ENCODE peak calls at places on chromosomes 3 and 15, in six cellular contexts. One of them, this sample, is unnamed.

GRCh38 chr3:83823095-83823494 is 1135.7 kb upstream of the CADM2 start:
- DNase-seq in foreskin keratinocyte: no peak
- DNase-seq in NCI-H345: no peak
- DNase-seq in D341Med: no peak
- DNase-seq in lower lobe of right lung: no peak
- DNase-seq in hepatocyte: no peak
- DNase-seq in this sample: no peak

GRCh38 chr3:156723182-156723619 is 48.8 kb downstream of the TIPARP start:
- DNase-seq in NCI-H345: no peak
- DNase-seq in foreskin keratinocyte: peak; percentile 50
- DNase-seq in D341Med: no peak
- DNase-seq in lower lobe of right lung: no peak
- DNase-seq in hepatocyte: no peak
- DNase-seq in this sample: no peak

GRCh38 chr3:39990532-39990931 is 181.1 kb downstream of the MYRIP start:
- DNase-seq in D341Med: peak; percentile 55
- DNase-seq in foreskin keratinocyte: peak; percentile 58
- DNase-seq in hepatocyte: peak; percentile 58
- DNase-seq in NCI-H345: peak; percentile 25
- DNase-seq in lower lobe of right lung: no peak
- DNase-seq in this sample: no peak

GRCh38 chr3:58249358-58250092 is 11.9 kb downstream of the ABHD6 start:
- DNase-seq in lower lobe of right lung: no peak
- DNase-seq in NCI-H345: no peak
- DNase-seq in hepatocyte: peak; percentile 61
- DNase-seq in foreskin keratinocyte: no peak
- DNase-seq in D341Med: no peak
- DNase-seq in this sample: no peak

GRCh38 chr3:23884481-23884880 is 32.3 kb downstream of the NKIRAS1 start:
- DNase-seq in NCI-H345: no peak
- DNase-seq in lower lobe of right lung: no peak
- DNase-seq in foreskin keratinocyte: no peak
- DNase-seq in D341Med: no peak
- DNase-seq in hepatocyte: no peak
- DNase-seq in this sample: no peak

GRCh38 chr15:50071551-50072258 is 47.3 kb downstream of the ATP8B4 start:
- DNase-seq in lower lobe of right lung: no peak
- DNase-seq in foreskin keratinocyte: no peak
- DNase-seq in NCI-H345: no peak
- DNase-seq in D341Med: peak; percentile 54
- DNase-seq in hepatocyte: no peak
- DNase-seq in this sample: peak; percentile 81

GRCh38 chr3:117084739-117085270 is 375.2 kb downstream of the TUSC7 start:
- DNase-seq in foreskin keratinocyte: no peak
- DNase-seq in D341Med: no peak
- DNase-seq in lower lobe of right lung: no peak
- DNase-seq in NCI-H345: no peak
- DNase-seq in hepatocyte: no peak
- DNase-seq in this sample: no peak

GRCh38 chr15:62975515-62975914 is 67.0 kb upstream of the TPM1 start:
- DNase-seq in lower lobe of right lung: no peak
- DNase-seq in foreskin keratinocyte: no peak
- DNase-seq in NCI-H345: no peak
- DNase-seq in hepatocyte: no peak
- DNase-seq in D341Med: no peak
- DNase-seq in this sample: no peak

GRCh38 chr3:11820540-11821041 is 26.1 kb downstream of the TAMM41 start:
- DNase-seq in D341Med: no peak
- DNase-seq in lower lobe of right lung: no peak
- DNase-seq in foreskin keratinocyte: peak; percentile 9
- DNase-seq in NCI-H345: no peak
- DNase-seq in hepatocyte: no peak
- DNase-seq in this sample: no peak

GRCh38 chr3:191328963-191329653 is at the start of gene CCDC50:
- DNase-seq in hepatocyte: peak; percentile 90
- DNase-seq in lower lobe of right lung: peak; percentile 91
- DNase-seq in foreskin keratinocyte: peak; percentile 50
- DNase-seq in D341Med: peak; percentile 88
- DNase-seq in NCI-H345: peak; percentile 83
- DNase-seq in this sample: peak; percentile 62

GRCh38 chr3:127711021-127711420 is 38.3 kb downstream of the ABTB1 start:
- DNase-seq in foreskin keratinocyte: no peak
- DNase-seq in D341Med: no peak
- DNase-seq in NCI-H345: no peak
- DNase-seq in lower lobe of right lung: no peak
- DNase-seq in hepatocyte: no peak
- DNase-seq in this sample: no peak

GRCh38 chr3:115562636-115563267 is 60.6 kb upstream of the GAP43 start:
- DNase-seq in lower lobe of right lung: no peak
- DNase-seq in D341Med: no peak
- DNase-seq in foreskin keratinocyte: no peak
- DNase-seq in NCI-H345: no peak
- DNase-seq in hepatocyte: no peak
- DNase-seq in this sample: no peak

GRCh38 chr15:63998489-63998888 is 47.8 kb downstream of the DAPK2 start:
- DNase-seq in foreskin keratinocyte: no peak
- DNase-seq in NCI-H345: no peak
- DNase-seq in hepatocyte: no peak
- DNase-seq in D341Med: no peak
- DNase-seq in lower lobe of right lung: no peak
- DNase-seq in this sample: no peak

GRCh38 chr3:180048840-180049239 is 12.1 kb upstream of the PEX5L start:
- DNase-seq in NCI-H345: peak; percentile 29
- DNase-seq in hepatocyte: peak; percentile 12
- DNase-seq in lower lobe of right lung: no peak
- DNase-seq in foreskin keratinocyte: peak; percentile 40
- DNase-seq in D341Med: no peak
- DNase-seq in this sample: no peak

GRCh38 chr3:39279745-39280517 is at the start of gene CX3CR1:
- DNase-seq in hepatocyte: no peak
- DNase-seq in NCI-H345: no peak
- DNase-seq in foreskin keratinocyte: no peak
- DNase-seq in lower lobe of right lung: no peak
- DNase-seq in D341Med: no peak
- DNase-seq in this sample: no peak

GRCh38 chr3:112671930-112672715 is 31.2 kb upstream of the CCDC80 start:
- DNase-seq in hepatocyte: peak; percentile 49
- DNase-seq in D341Med: no peak
- DNase-seq in NCI-H345: peak; percentile 7
- DNase-seq in foreskin keratinocyte: no peak
- DNase-seq in lower lobe of right lung: no peak
- DNase-seq in this sample: no peak

GRCh38 chr3:48655586-48655985 is 7.1 kb downstream of the CELSR3 start:
- DNase-seq in D341Med: no peak
- DNase-seq in hepatocyte: no peak
- DNase-seq in NCI-H345: no peak
- DNase-seq in lower lobe of right lung: peak; percentile 67
- DNase-seq in foreskin keratinocyte: no peak
- DNase-seq in this sample: no peak

GRCh38 chr15:39595621-39596221 is 14.8 kb downstream of the THBS1 start:
- DNase-seq in NCI-H345: no peak
- DNase-seq in hepatocyte: no peak
- DNase-seq in lower lobe of right lung: no peak
- DNase-seq in D341Med: no peak
- DNase-seq in foreskin keratinocyte: no peak
- DNase-seq in this sample: no peak

GRCh38 chr3:7707192-7707591 is 794.4 kb upstream of the LMCD1 start:
- DNase-seq in foreskin keratinocyte: no peak
- DNase-seq in D341Med: no peak
- DNase-seq in hepatocyte: no peak
- DNase-seq in NCI-H345: no peak
- DNase-seq in lower lobe of right lung: peak; percentile 47
- DNase-seq in this sample: no peak

GRCh38 chr3:122598556-122598955 is 21.1 kb downstream of the PARP15 start:
- DNase-seq in lower lobe of right lung: no peak
- DNase-seq in hepatocyte: no peak
- DNase-seq in NCI-H345: no peak
- DNase-seq in D341Med: no peak
- DNase-seq in foreskin keratinocyte: no peak
- DNase-seq in this sample: no peak

GRCh38 chr3:127368186-127369032 is 80.6 kb upstream of the PRR20G start:
- DNase-seq in hepatocyte: no peak
- DNase-seq in NCI-H345: peak; percentile 62
- DNase-seq in D341Med: peak; percentile 20
- DNase-seq in lower lobe of right lung: no peak
- DNase-seq in foreskin keratinocyte: no peak
- DNase-seq in this sample: no peak

GRCh38 chr3:123113889-123114450 is 47.1 kb downstream of the PDIA5 start:
- DNase-seq in D341Med: no peak
- DNase-seq in hepatocyte: no peak
- DNase-seq in lower lobe of right lung: no peak
- DNase-seq in foreskin keratinocyte: no peak
- DNase-seq in NCI-H345: no peak
- DNase-seq in this sample: no peak

GRCh38 chr3:38652934-38653333 is 3.4 kb upstream of the SCN5A start:
- DNase-seq in NCI-H345: no peak
- DNase-seq in D341Med: no peak
- DNase-seq in lower lobe of right lung: no peak
- DNase-seq in foreskin keratinocyte: no peak
- DNase-seq in hepatocyte: no peak
- DNase-seq in this sample: no peak

GRCh38 chr15:76057332-76058000 is 2.3 kb upstream of the TMEM266 start:
- DNase-seq in lower lobe of right lung: no peak
- DNase-seq in D341Med: no peak
- DNase-seq in NCI-H345: peak; percentile 3
- DNase-seq in hepatocyte: peak; percentile 68
- DNase-seq in foreskin keratinocyte: no peak
- DNase-seq in this sample: no peak

GRCh38 chr3:127822836-127823589 is 698 bp upstream of the MGLL start:
- DNase-seq in hepatocyte: peak; percentile 64
- DNase-seq in foreskin keratinocyte: no peak
- DNase-seq in NCI-H345: peak; percentile 15
- DNase-seq in lower lobe of right lung: peak; percentile 80
- DNase-seq in D341Med: peak; percentile 79
- DNase-seq in this sample: no peak